ENCODE peak calls at places on chromosomes 1 and 21, in nine cellular contexts. F is astrocyte; N is WTC11; A is osteocyte; M is uterus; Y is tibial artery; Q is GM23338; D is HFFc6; G is CD8-positive, alpha-beta T cell. C is an unnamed sample.
A peak's percentile ranks its signal among the peaks of the same experiment; 100 is the strongest.

GRCh38 chr21:42424848-42425602 is 21.3 kb downstream of the UBASH3A start:
- DNase-seq in F (no peak), N (no peak), A (no peak), M (no peak), Y (no peak), Q (no peak), D (no peak), G (peak; percentile 72), C (no peak)

GRCh38 chr1:15523104-15523921 is 702 bp downstream of the CASP9 start:
- DNase-seq in F (peak; percentile 15), N (no peak), A (no peak), M (no peak), Y (no peak), Q (no peak), D (no peak), G (no peak), C (no peak)

GRCh38 chr1:12135612-12136011 is 31.2 kb upstream of the TNFRSF1B start:
- DNase-seq in F (no peak), N (no peak), A (no peak), M (peak; percentile 58), Y (peak; percentile 61), Q (no peak), D (no peak), G (no peak), C (no peak)

GRCh38 chr1:108703939-108704338 is 8.8 kb upstream of the FNDC7 start:
- DNase-seq in F (no peak), N (no peak), A (no peak), M (no peak), Y (no peak), Q (no peak), D (peak; percentile 32), G (no peak), C (no peak)

GRCh38 chr1:116667577-116668105 is at the start of gene IGSF3:
- DNase-seq in F (no peak), N (peak; percentile 82), A (peak; percentile 87), M (peak; percentile 63), Y (peak; percentile 63), Q (peak; percentile 89), D (no peak), G (no peak), C (no peak)

GRCh38 chr1:30310966-30311742 is 412.2 kb downstream of the MATN1 start:
- DNase-seq in F (no peak), N (no peak), A (peak; percentile 80), M (no peak), Y (no peak), Q (no peak), D (no peak), G (no peak), C (no peak)

GRCh38 chr1:224497714-224498573 is 63.3 kb upstream of the WDR26 start:
- DNase-seq in F (peak; percentile 90), N (peak; percentile 54), A (no peak), M (no peak), Y (peak; percentile 33), Q (peak; percentile 81), D (peak; percentile 88), G (peak; percentile 40), C (no peak)

GRCh38 chr21:33971492-33972013 is 55.9 kb upstream of the ATP5PO start:
- DNase-seq in F (peak; percentile 75), N (no peak), A (peak; percentile 40), M (no peak), Y (no peak), Q (peak; percentile 78), D (peak; percentile 88), G (no peak), C (no peak)

GRCh38 chr21:45869121-45870007 is 112.2 kb upstream of the COL6A1 start:
- DNase-seq in F (peak; percentile 75), N (no peak), A (no peak), M (no peak), Y (no peak), Q (no peak), D (peak; percentile 65), G (no peak), C (peak; percentile 46)

GRCh38 chr1:212607924-212608208 is 695 bp upstream of the ATF3 start:
- DNase-seq in F (no peak), N (no peak), A (no peak), M (no peak), Y (no peak), Q (no peak), D (no peak), G (peak; percentile 3), C (no peak)

GRCh38 chr1:21901986-21902377 is 35.1 kb downstream of the HSPG2 start:
- DNase-seq in F (no peak), N (no peak), A (no peak), M (no peak), Y (no peak), Q (no peak), D (no peak), G (no peak), C (no peak)

GRCh38 chr21:45844181-45844580 is 137.4 kb upstream of the COL6A1 start:
- DNase-seq in F (no peak), N (no peak), A (no peak), M (no peak), Y (no peak), Q (no peak), D (no peak), G (no peak), C (no peak)

GRCh38 chr1:43441166-43441893 is 12.4 kb downstream of the HYI start:
- DNase-seq in F (no peak), N (no peak), A (no peak), M (peak; percentile 10), Y (peak; percentile 10), Q (no peak), D (no peak), G (no peak), C (no peak)

GRCh38 chr1:219808790-219809189 is 119.6 kb downstream of the SLC30A10 start:
- DNase-seq in F (no peak), N (no peak), A (no peak), M (no peak), Y (no peak), Q (no peak), D (no peak), G (no peak), C (no peak)

GRCh38 chr1:223411309-223411708 is 18.1 kb downstream of the CCDC185 start:
- DNase-seq in F (peak; percentile 87), N (no peak), A (no peak), M (no peak), Y (no peak), Q (no peak), D (peak; percentile 67), G (no peak), C (peak; percentile 38)

GRCh38 chr1:43359696-43360095 is 915 bp downstream of the CDC20 start:
- DNase-seq in F (no peak), N (no peak), A (no peak), M (no peak), Y (no peak), Q (no peak), D (no peak), G (no peak), C (no peak)

GRCh38 chr21:42187976-42188653 is 30.8 kb upstream of the ABCG1 start:
- DNase-seq in F (peak; percentile 13), N (no peak), A (no peak), M (no peak), Y (peak; percentile 48), Q (no peak), D (no peak), G (peak; percentile 74), C (no peak)

GRCh38 chr1:5286244-5286643 is 631.8 kb downstream of the AJAP1 start:
- DNase-seq in F (no peak), N (no peak), A (no peak), M (no peak), Y (no peak), Q (peak; percentile 1), D (no peak), G (peak; percentile 40), C (no peak)
- TF ChIP-seq CTCF in F (no peak), N (no peak), A (no peak), M (no peak), Y (no peak), Q (no peak), D (no peak), G (no peak), C (no peak)

GRCh38 chr1:201625711-201626300 is 86.9 kb downstream of the NAV1 start:
- DNase-seq in F (no peak), N (no peak), A (no peak), M (no peak), Y (no peak), Q (no peak), D (no peak), G (no peak), C (no peak)

GRCh38 chr1:201619513-201619912 is 80.6 kb downstream of the NAV1 start:
- DNase-seq in F (no peak), N (no peak), A (no peak), M (no peak), Y (no peak), Q (no peak), D (no peak), G (no peak), C (no peak)

GRCh38 chr1:201622824-201623223 is 83.9 kb downstream of the NAV1 start:
- DNase-seq in F (no peak), N (no peak), A (no peak), M (peak; percentile 57), Y (no peak), Q (no peak), D (no peak), G (no peak), C (no peak)

GRCh38 chr1:201624741-201625646 is 86.1 kb downstream of the NAV1 start:
- DNase-seq in F (peak; percentile 99), N (no peak), A (no peak), M (peak; percentile 43), Y (no peak), Q (no peak), D (peak; percentile 96), G (no peak), C (peak; percentile 96)

GRCh38 chr1:201622353-201622752 is 83.4 kb downstream of the NAV1 start:
- DNase-seq in F (no peak), N (no peak), A (no peak), M (no peak), Y (no peak), Q (no peak), D (no peak), G (no peak), C (no peak)
- TF ChIP-seq CTCF in F (no peak), N (no peak), A (no peak), M (no peak), Y (no peak), Q (no peak), D (no peak), G (no peak), C (no peak)

GRCh38 chr1:228471762-228472398 is 15.3 kb upstream of the RNF187 start:
- DNase-seq in F (no peak), N (no peak), A (no peak), M (no peak), Y (no peak), Q (peak; percentile 93), D (peak; percentile 21), G (no peak), C (no peak)
- TF ChIP-seq CTCF in F (peak; percentile 33), N (peak; percentile 34), A (peak; percentile 39), M (peak; percentile 3), Y (peak; percentile 19), Q (peak; percentile 84), D (peak; percentile 75), G (peak; percentile 48), C (peak; percentile 56)

DNA sequence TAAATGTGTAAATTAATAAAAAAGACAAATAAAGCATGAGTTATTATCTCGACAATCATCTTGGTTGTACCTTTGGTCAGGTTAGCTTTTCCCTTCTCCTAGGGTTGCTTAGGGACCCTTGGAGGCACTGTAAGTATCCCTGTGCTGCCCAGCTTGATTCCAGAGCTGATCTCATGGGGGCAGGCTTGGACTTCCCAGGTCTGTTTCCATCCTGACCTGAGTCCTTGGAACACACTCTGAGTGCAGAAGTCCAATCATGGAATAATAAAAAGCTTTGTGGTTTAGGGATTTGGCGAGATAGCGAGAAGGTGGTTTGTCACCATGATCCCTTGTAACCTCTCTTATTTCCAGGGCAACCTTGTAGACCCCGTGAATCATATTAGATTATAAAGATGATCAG is 18.7 kb upstream of the PAPPA2 start:
- DNase-seq in F (no peak), N (peak; percentile 13), A (no peak), M (no peak), Y (no peak), Q (no peak), D (no peak), G (no peak), C (no peak)
- TF ChIP-seq CTCF in F (no peak), N (no peak), A (no peak), M (no peak), Y (no peak), Q (peak; percentile 15), D (no peak), G (no peak), C (no peak)

C was measured in AG09309.